ENCODE peak calls at places on chromosomes 4 and X, in six cellular contexts. V, I, T, R, J and K are unnamed samples. For H3K4me1, the result is how much of the 10 kb centered on the place peaks cover.

GRCh38 chr4:157804986-157805385 is 367.8 kb downstream of the GASK1B start:
- DNase-seq in J (peak), R (peak), I (no peak), V (no peak), T (peak), K (no peak)

GRCh38 chr4:6301051-6301731 is 31.5 kb downstream of the WFS1 start:
- DNase-seq in T (no peak), I (no peak), J (no peak), R (no peak), V (no peak), K (no peak)

GRCh38 chr4:86448891-86449290 is 89.0 kb upstream of the MAPK10 start:
- DNase-seq in R (no peak), I (no peak), J (no peak), V (no peak), T (no peak), K (no peak)

GRCh38 chrX:95291561-95291960 is 1393.1 kb upstream of the DIAPH2 start:
- DNase-seq in I (no peak), T (no peak), V (no peak), J (no peak), R (no peak), K (no peak)

GRCh38 chr4:131584587-131584986 is 1564.5 kb upstream of the PCDH10 start:
- DNase-seq in I (no peak), J (no peak), R (no peak), V (no peak), T (no peak), K (no peak)

GRCh38 chr4:6720202-6720699 is 4.3 kb downstream of the BLOC1S4 start:
- DNase-seq in T (peak), I (peak), R (peak), V (peak), J (peak), K (peak)

GRCh38 chrX:137194164-137194563 is 160.4 kb upstream of the GPR101 start:
- DNase-seq in R (peak), I (no peak), T (peak), V (peak), J (peak), K (peak)

GRCh38 chr4:99404595-99405287 is 30.4 kb downstream of the ADH7 start:
- DNase-seq in R (peak), J (no peak), V (no peak), I (no peak), T (peak), K (no peak)

GRCh38 chr4:163228648-163229047 is 62.0 kb upstream of the NAF1 start:
- DNase-seq in T (no peak), R (no peak), V (no peak), J (no peak), I (no peak), K (no peak)

GRCh38 chr4:77007358-77008230 is 58.0 kb downstream of the SEPTIN11 start:
- DNase-seq in T (no peak), I (peak), R (peak), J (no peak), V (no peak), K (no peak)

DNA sequence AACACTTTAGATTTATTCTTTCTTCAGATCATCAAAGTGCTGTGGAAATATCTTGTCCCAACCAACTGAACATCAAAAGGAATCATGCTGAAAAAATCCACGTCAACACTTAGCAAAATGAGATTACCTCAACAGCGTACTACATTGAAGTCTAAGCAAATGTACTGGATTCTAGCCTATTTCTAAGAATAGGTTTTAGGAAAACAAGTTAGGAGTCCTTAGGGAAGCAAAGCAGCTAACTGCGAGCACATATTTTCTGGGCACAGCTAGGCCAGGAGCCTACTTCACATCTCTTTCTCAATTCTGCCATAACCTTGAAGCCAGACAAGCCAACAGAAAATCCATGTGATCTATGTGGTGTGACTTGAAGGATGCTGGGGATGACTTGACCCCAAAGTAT is 22.2 kb downstream of the KDR start:
- DNase-seq in T (no peak), J (no peak), R (no peak), I (no peak), V (no peak), K (no peak)
- H3K27ac ChIP-seq in T (no peak), J (no peak), R (no peak), I (no peak), V (no peak), K (no peak)

GRCh38 chr4:174213734-174214101 is 69.7 kb downstream of the FBXO8 start:
- DNase-seq in R (no peak), I (no peak), T (no peak), J (no peak), V (no peak), K (no peak)
- TF ChIP-seq CTCF in R (no peak), I (no peak), T (no peak), J (no peak), V (no peak), K (no peak)

DNA sequence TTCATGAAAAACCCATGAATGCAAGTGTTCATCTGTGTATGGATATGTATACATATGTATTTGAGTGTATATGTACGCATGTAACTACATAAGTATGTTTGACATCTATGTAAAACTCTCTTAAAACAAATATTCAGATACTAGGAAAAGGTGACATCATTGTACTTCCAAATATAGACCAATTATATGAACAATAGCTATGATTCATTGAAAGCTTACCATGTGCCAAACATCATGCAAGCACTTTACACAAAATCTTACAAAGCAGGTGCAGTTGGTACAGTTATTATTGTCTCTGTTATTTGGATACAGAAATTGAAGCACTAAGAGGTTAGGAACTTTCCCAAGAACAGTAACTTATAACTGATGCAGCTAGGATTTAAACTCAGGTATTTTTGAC is 21.4 kb downstream of the MAGEB17 start:
- DNase-seq in I (no peak), J (no peak), V (no peak), R (no peak), T (no peak), K (no peak)
- H3K4me1 ChIP-seq in I (under half), J (under half), V (under half), R (under half), T (under half), K (under half)

DNA sequence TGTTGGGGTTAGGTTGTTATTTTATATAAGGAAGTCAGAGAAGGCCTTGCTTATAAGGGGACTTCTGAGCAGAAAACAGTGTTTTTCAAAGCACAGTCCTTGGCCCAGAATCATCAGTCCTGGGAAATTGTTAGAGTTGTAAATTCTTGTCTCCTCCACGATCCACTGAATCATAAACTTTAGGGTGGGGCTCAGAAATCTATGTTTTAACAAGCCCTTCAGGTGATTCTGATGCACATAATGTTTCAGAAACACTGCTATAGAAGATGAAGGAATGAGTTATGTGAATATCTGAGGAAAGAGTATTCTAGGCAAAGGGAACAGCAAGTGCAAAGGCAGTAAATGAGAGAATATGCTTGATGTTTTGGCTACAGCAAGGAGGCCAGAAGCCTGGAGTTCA is 121.8 kb downstream of the COL4A6 start:
- DNase-seq in T (no peak), V (no peak), J (no peak), R (no peak), I (no peak), K (no peak)
- H3K27ac ChIP-seq in T (no peak), V (no peak), J (no peak), R (no peak), I (no peak), K (no peak)

GRCh38 chr4:120286813-120287212 is 220.2 kb upstream of the MAD2L1 start:
- DNase-seq in T (no peak), J (peak), V (no peak), I (no peak), R (peak), K (no peak)
- TF ChIP-seq CTCF in T (peak), J (no peak), V (no peak), I (no peak), R (peak), K (no peak)

DNA sequence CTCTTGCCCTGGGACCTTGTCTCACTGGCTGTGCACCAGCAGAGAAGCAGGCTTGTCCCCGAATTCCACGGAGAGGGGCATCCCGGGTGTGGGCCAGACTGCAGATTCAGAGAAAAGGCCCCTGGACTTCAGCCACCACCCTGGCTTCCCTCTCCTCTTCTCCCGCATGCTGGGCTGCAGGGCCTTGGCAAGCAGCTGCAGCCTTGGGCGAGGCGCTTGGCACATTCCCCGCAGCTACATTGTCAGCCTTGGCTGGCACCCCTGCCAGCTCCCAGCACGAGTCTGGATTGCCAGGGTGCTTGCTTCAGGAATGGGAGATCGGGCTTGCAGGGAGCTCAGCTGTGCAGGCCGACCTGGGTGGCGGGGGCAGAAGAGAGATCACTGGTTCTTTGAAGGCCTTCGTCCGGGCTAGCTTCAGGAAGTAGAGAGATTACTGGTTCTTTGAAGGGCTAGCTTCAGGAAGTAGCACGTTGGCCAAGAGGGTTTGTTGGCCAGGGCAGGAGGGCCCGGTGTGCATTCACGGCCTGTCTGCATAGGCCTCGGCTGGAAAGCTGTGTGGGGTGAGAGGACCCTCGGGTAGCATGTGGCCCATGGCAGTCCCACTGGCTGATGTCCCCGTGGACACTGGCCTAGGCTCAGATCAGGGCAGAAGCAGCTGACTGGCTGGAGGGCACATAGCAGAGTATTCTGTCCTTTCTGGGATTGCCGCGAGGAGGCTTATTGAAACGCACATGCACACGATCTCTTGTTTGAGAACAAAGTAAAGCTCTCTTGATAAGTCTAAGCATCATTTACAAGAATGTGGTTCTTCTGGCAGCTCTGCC is 2.7 kb downstream of the ABCD1 start:
- DNase-seq in I (peak), J (no peak), V (peak), R (peak), T (no peak), K (peak)
- H3K4me1 ChIP-seq in I (under half), J (under half), V (half or more), R (under half), T (under half), K (under half)

GRCh38 chr4:1249731-1250526 is 999 bp upstream of the CTBP1 start:
- DNase-seq in I (peak), V (peak), R (peak), T (no peak), J (no peak), K (peak)

GRCh38 chr4:1252928-1253492 is 4.1 kb upstream of the CTBP1 start:
- DNase-seq in I (no peak), R (no peak), V (no peak), T (no peak), J (no peak), K (no peak)

GRCh38 chr4:1250527-1250812 is 1.5 kb upstream of the CTBP1 start:
- DNase-seq in J (no peak), R (no peak), I (no peak), V (no peak), T (no peak), K (no peak)

GRCh38 chr4:1251773-1252066 is 2.8 kb upstream of the CTBP1 start:
- DNase-seq in T (no peak), V (no peak), R (no peak), J (no peak), I (no peak), K (no peak)

DNA sequence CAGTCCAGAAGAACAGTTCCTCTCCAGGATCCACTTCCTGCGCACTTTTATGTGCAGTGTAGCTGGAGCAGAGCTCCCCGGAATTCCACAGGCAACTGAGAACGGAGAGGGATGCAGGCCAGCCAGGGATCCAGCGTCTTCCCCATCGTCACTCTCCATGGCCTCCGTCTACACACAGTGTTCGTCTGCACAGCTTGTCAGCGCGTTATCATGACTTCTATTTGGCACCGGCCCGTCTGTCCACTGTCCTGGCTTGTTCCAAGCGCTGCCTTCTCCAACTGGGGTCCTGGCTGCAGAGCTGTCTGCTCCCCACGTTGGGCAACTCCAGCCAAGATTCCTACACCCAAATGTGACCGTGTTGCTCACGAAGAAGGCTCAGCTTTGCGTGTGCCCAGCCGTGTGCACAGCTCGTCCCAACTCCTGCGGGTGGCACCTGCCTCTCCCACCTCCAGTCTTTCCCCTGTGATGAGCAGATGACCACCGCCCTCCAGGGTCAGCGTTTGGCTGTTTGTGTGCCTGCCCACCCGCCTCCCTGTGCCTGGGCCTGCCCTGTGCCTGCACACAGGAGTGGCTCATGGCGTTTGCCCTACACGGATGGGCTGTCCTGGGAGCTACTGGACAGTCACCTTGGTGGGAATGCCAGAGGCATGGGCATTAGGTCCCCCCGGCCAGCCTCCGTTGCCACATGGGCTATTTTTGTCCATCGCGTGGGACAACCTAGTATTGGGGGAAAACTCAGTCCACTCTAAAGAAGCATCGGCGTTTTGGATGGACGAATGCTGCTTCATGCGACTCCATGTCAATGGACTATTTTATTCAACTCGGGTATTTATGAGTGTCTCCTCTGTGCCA is 2.2 kb upstream of the CTBP1 start:
- DNase-seq in I (peak), J (no peak), T (no peak), V (peak), R (no peak), K (no peak)
- H3K27ac ChIP-seq in I (no peak), J (no peak), T (no peak), V (no peak), R (no peak), K (no peak)

GRCh38 chrX:23643020-23643419 is 24.3 kb upstream of the PRDX4 start:
- DNase-seq in V (no peak), I (no peak), J (no peak), T (no peak), R (no peak), K (no peak)

GRCh38 chrX:23634181-23634580 is 33.1 kb upstream of the PRDX4 start:
- DNase-seq in T (no peak), J (no peak), R (peak), V (no peak), I (no peak), K (no peak)

GRCh38 chrX:23637187-23637586 is 30.1 kb upstream of the PRDX4 start:
- DNase-seq in I (no peak), T (no peak), R (no peak), J (no peak), V (no peak), K (no peak)
- TF ChIP-seq CTCF in I (no peak), T (no peak), R (no peak), J (no peak), V (peak), K (no peak)